ENCODE peak calls at places on chromosomes 16 and 17, in eight cellular contexts. K is uterus, S is Peyer's patch, T is heart left ventricle, F is ovary, C is body of pancreas, H is tibial nerve, N is A549. W is an unnamed sample.

GRCh38 chr17:6666077-6666521 is 14.5 kb downstream of the C17orf100 start:
- DNase-seq in C (peak; percentile 78), H (peak; percentile 60), K (peak; percentile 68), S (peak; percentile 58), T (peak; percentile 75), N (peak; percentile 90), F (peak; percentile 78), W (peak; percentile 79)

GRCh38 chr17:80107231-80108021 is 6.0 kb downstream of the GAA start:
- DNase-seq in S (no peak), T (peak; percentile 46), C (no peak), H (no peak), F (peak; percentile 35), N (no peak), K (no peak), W (no peak)

GRCh38 chr17:77796201-77796860 is 162.2 kb upstream of the TNRC6C start:
- DNase-seq in S (no peak), C (no peak), N (no peak), T (no peak), H (no peak), K (peak; percentile 71), F (no peak), W (no peak)

GRCh38 chr16:11706180-11706742 is 36.4 kb downstream of the TXNDC11 start:
- DNase-seq in C (peak; percentile 59), H (no peak), N (no peak), F (no peak), T (no peak), S (no peak), K (no peak), W (no peak)

GRCh38 chr16:68920349-68920748 is 77.0 kb downstream of the TANGO6 start:
- DNase-seq in S (no peak), N (no peak), C (no peak), H (no peak), F (no peak), K (no peak), T (no peak), W (no peak)

GRCh38 chr17:70006159-70006558 is 68.9 kb upstream of the KCNJ16 start:
- DNase-seq in K (no peak), S (no peak), H (no peak), F (no peak), T (no peak), C (no peak), N (no peak), W (no peak)

GRCh38 chr16:49663081-49664057 is 192.5 kb downstream of the ZNF423 start:
- DNase-seq in C (no peak), S (no peak), N (no peak), T (peak; percentile 68), K (peak; percentile 48), H (peak; percentile 40), F (peak; percentile 76), W (no peak)

GRCh38 chr16:16992986-16993783 is 477.6 kb downstream of the XYLT1 start:
- DNase-seq in T (no peak), F (no peak), C (no peak), S (peak; percentile 66), N (no peak), K (no peak), H (no peak), W (no peak)

GRCh38 chr17:9218911-9219310 is 197.6 kb downstream of the NTN1 start:
- DNase-seq in K (no peak), H (no peak), C (no peak), T (no peak), S (no peak), F (no peak), N (no peak), W (peak; percentile 40)

GRCh38 chr17:31654936-31655335 is 204.1 kb downstream of the COPRS start:
- DNase-seq in T (no peak), H (no peak), S (no peak), N (no peak), K (no peak), C (no peak), F (no peak), W (no peak)

GRCh38 chr16:54467398-54467797 is 180.8 kb upstream of the IRX3 start:
- DNase-seq in H (no peak), S (no peak), K (no peak), T (no peak), F (no peak), C (no peak), N (no peak), W (no peak)

GRCh38 chr17:50184057-50184456 is 17.4 kb downstream of the COL1A1 start:
- DNase-seq in H (no peak), S (no peak), K (no peak), F (no peak), C (no peak), N (no peak), T (peak; percentile 20), W (no peak)

GRCh38 chr16:86383488-86384262 is 126.7 kb upstream of the FOXF1 start:
- DNase-seq in T (no peak), C (peak; percentile 14), F (no peak), N (peak; percentile 25), K (no peak), S (no peak), H (no peak), W (no peak)

GRCh38 chr17:31136319-31136718 is 41.5 kb downstream of the NF1 start:
- DNase-seq in C (no peak), F (no peak), T (no peak), K (no peak), S (no peak), H (no peak), N (no peak), W (no peak)

GRCh38 chr17:21505819-21506815 is 130.0 kb downstream of the KCNJ12 start:
- DNase-seq in S (no peak), H (no peak), N (no peak), T (no peak), C (no peak), F (no peak), K (no peak), W (no peak)

GRCh38 chr17:21510686-21511367 is 134.7 kb downstream of the KCNJ12 start:
- DNase-seq in C (no peak), T (no peak), K (no peak), S (no peak), N (no peak), F (no peak), H (no peak), W (no peak)

GRCh38 chr17:21512307-21513011 is 136.3 kb downstream of the KCNJ12 start:
- DNase-seq in F (no peak), S (no peak), T (no peak), H (no peak), K (no peak), C (no peak), N (peak; percentile 21), W (no peak)

GRCh38 chr17:21513012-21513570 is 136.9 kb downstream of the KCNJ12 start:
- DNase-seq in T (peak; percentile 88), H (peak; percentile 70), K (peak; percentile 73), F (peak; percentile 83), N (peak; percentile 97), C (peak; percentile 78), S (peak; percentile 72), W (peak; percentile 80)

DNA sequence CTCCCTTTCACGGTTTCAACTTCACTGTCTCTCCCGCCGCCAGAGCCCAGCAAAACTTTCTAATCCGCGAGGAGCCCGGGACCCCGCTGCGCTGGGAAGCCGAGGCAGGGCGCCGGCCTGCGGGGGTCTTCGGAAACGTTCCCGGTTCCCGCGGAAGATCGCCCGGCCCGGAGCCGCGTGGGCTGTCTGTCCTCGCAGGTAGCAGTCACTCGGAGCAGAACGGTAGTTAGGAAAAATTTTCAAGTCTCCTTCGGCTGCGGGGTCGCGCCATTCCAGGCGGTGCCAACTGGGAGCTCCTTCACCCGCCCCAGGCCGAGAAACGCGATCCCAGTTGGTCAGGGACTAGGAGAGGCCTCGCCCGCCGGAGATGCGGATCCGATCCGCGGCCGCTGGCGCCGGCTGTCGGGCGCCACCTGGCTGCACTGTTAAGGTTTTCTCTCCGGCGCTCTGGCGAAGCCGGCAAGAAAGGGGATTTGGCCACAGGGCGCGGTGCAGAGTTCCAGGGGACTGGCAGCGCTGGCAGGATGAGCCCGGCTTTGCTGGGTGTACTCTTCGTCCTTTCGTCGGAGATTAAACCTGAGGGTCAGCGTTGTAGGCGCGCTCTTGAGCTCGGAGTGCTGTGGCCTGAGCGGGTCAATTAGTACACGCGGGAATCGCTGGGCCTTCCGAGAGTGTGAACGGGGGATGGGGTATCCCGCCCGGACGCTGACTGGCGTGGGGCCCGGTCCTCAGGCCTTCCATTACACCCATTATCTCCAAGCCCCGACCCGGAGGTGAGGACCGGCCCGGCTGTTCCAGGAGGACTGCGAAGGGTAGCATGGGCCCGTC is 135.4 kb downstream of the KCNJ12 start:
- DNase-seq in N (peak; percentile 84), S (peak; percentile 68), C (peak; percentile 88), H (peak; percentile 67), F (peak; percentile 89), K (peak; percentile 84), T (peak; percentile 92), W (peak; percentile 85)
- TF ChIP-seq CTCF in N (peak; percentile 86), S (peak; percentile 63), C (peak; percentile 75), H (peak; percentile 89), F (peak; percentile 78), K (peak; percentile 81), T (peak; percentile 80), W (peak; percentile 63)

DNA sequence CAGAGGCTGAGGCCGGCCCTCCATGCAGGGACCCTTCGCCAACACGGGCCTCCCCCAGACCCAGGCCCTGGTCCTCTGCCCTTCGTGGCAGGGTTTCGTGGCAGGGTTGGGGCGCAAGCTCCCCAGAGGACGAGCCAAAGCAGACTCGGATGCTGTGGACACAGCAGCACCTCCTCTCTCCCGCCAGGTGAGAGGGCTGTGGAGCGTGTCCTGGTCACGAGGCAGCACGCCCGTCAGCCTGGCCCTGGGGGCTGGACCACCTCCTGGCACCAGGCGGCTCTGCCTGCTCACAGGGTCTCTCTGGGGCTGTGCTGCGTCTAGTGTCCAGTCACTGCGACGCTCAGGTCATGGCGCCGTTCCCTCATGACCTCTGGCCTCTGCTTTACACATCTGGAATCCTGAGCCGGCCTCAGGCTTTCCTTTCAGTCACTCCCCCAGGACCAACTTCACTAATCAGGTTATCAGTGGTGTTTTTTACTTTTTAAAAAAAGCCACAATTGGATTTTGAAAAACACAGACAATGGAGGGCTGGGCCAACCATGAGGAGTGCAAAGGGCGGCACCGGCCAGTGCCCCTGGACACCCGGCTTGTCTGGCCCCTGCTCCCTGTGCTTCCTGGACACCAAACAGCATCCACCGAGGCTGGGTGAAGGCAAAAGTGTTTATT is 5.4 kb downstream of the NDUFAF8 start:
- DNase-seq in F (no peak), C (no peak), K (no peak), T (peak; percentile 49), N (no peak), S (no peak), H (no peak), W (no peak)
- TF ChIP-seq POLR2A in F (no peak), C (no peak), K (no peak), T (no peak), N (no peak), S (no peak), H (no peak), W (no peak)

GRCh38 chr17:34990921-34991365 is 10.6 kb downstream of the LIG3 start:
- DNase-seq in S (no peak), T (no peak), K (peak; percentile 34), F (no peak), C (peak; percentile 82), H (no peak), N (no peak), W (no peak)
- H3K4me1 ChIP-seq in S (no peaks in the 10 kb centered on the region), T (no peaks in the 10 kb centered on the region), K (no peaks in the 10 kb centered on the region), F (no peaks in the 10 kb centered on the region), C (no peaks in the 10 kb centered on the region), H (no peaks in the 10 kb centered on the region), N (no peaks in the 10 kb centered on the region), W (no peaks in the 10 kb centered on the region)

DNA sequence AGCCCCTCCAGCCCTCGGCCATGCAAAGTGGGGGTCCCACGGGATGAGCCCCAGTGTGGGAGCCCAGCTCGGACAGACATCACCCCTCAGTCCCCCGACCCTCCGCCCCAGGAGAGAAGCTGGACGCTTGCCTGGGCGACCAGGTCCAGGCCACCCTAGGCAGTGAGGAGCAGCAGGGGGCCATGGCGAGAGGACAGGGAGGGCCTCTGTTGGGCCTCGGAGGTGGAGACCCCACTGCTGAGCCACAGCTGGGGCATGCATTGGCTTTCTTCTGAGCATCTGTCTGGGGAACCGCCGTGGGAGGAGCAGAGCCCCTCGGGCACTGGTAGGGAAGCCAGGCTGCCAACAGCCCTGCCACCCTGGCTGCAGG is 13.0 kb downstream of the ACTG1 start:
- DNase-seq in F (no peak), T (no peak), H (no peak), K (no peak), N (no peak), C (no peak), S (no peak), W (no peak)
- TF ChIP-seq CTCF in F (no peak), T (no peak), H (no peak), K (no peak), N (no peak), C (no peak), S (no peak), W (no peak)